ENCODE peak calls at places on chromosomes 3 and 15, in ten cellular contexts. One of them, this sample, is unnamed.

GRCh38 chr3:111210003-111210699 is 138.5 kb downstream of the NECTIN3 start:
- DNase-seq in dorsolateral prefrontal cortex: no peak
- DNase-seq in EH: peak; percentile 97
- DNase-seq in glutamatergic neuron: no peak
- DNase-seq in NCI-H1092 treated with DMSO at 0.1 percent for 48 hours: no peak
- DNase-seq in breast epithelium: no peak
- DNase-seq in ELR: peak; percentile 66
- DNase-seq in choroid plexus epithelial cell: peak; percentile 79
- DNase-seq in trophoblast cell: peak; percentile 79
- DNase-seq in renal cortical epithelial cell: no peak
- DNase-seq in this sample: peak; percentile 40

GRCh38 chr3:53170325-53171108 is 9.5 kb downstream of the PRKCD start:
- DNase-seq in dorsolateral prefrontal cortex: no peak
- DNase-seq in EH: no peak
- DNase-seq in glutamatergic neuron: no peak
- DNase-seq in NCI-H1092 treated with DMSO at 0.1 percent for 48 hours: no peak
- DNase-seq in breast epithelium: no peak
- DNase-seq in ELR: no peak
- DNase-seq in choroid plexus epithelial cell: peak; percentile 31
- DNase-seq in trophoblast cell: no peak
- DNase-seq in renal cortical epithelial cell: no peak
- DNase-seq in this sample: no peak

GRCh38 chr15:96585634-96586386 is 255.3 kb downstream of the NR2F2 start:
- DNase-seq in dorsolateral prefrontal cortex: no peak
- DNase-seq in EH: peak; percentile 22
- DNase-seq in glutamatergic neuron: no peak
- DNase-seq in NCI-H1092 treated with DMSO at 0.1 percent for 48 hours: no peak
- DNase-seq in breast epithelium: no peak
- DNase-seq in ELR: peak; percentile 32
- DNase-seq in choroid plexus epithelial cell: peak; percentile 52
- DNase-seq in trophoblast cell: no peak
- DNase-seq in renal cortical epithelial cell: peak; percentile 43
- DNase-seq in this sample: no peak

GRCh38 chr3:177196473-177197040 is 725 bp downstream of the TBL1XR1 start:
- DNase-seq in dorsolateral prefrontal cortex: no peak
- DNase-seq in EH: peak; percentile 50
- DNase-seq in glutamatergic neuron: peak; percentile 39
- DNase-seq in NCI-H1092 treated with DMSO at 0.1 percent for 48 hours: peak; percentile 53
- DNase-seq in breast epithelium: no peak
- DNase-seq in ELR: peak; percentile 53
- DNase-seq in choroid plexus epithelial cell: peak; percentile 72
- DNase-seq in trophoblast cell: no peak
- DNase-seq in renal cortical epithelial cell: no peak
- DNase-seq in this sample: peak; percentile 48

GRCh38 chr3:171044384-171044783 is 17.9 kb upstream of the SLC2A2 start:
- DNase-seq in dorsolateral prefrontal cortex: no peak
- DNase-seq in EH: no peak
- DNase-seq in glutamatergic neuron: no peak
- DNase-seq in NCI-H1092 treated with DMSO at 0.1 percent for 48 hours: no peak
- DNase-seq in breast epithelium: no peak
- DNase-seq in ELR: no peak
- DNase-seq in choroid plexus epithelial cell: peak; percentile 12
- DNase-seq in trophoblast cell: no peak
- DNase-seq in renal cortical epithelial cell: no peak
- DNase-seq in this sample: no peak

GRCh38 chr3:10627884-10628572 is 122.6 kb upstream of the ATP2B2 start:
- DNase-seq in dorsolateral prefrontal cortex: no peak
- DNase-seq in EH: no peak
- DNase-seq in glutamatergic neuron: no peak
- DNase-seq in NCI-H1092 treated with DMSO at 0.1 percent for 48 hours: no peak
- DNase-seq in breast epithelium: no peak
- DNase-seq in ELR: no peak
- DNase-seq in choroid plexus epithelial cell: no peak
- DNase-seq in trophoblast cell: no peak
- DNase-seq in renal cortical epithelial cell: no peak
- DNase-seq in this sample: no peak

GRCh38 chr3:38698061-38698460 is 48.6 kb upstream of the SCN5A start:
- DNase-seq in dorsolateral prefrontal cortex: no peak
- DNase-seq in EH: no peak
- DNase-seq in glutamatergic neuron: no peak
- DNase-seq in NCI-H1092 treated with DMSO at 0.1 percent for 48 hours: no peak
- DNase-seq in breast epithelium: no peak
- DNase-seq in ELR: no peak
- DNase-seq in choroid plexus epithelial cell: no peak
- DNase-seq in trophoblast cell: no peak
- DNase-seq in renal cortical epithelial cell: no peak
- DNase-seq in this sample: no peak

GRCh38 chr3:141122455-141123030 is 71.4 kb downstream of the SPSB4 start:
- DNase-seq in dorsolateral prefrontal cortex: no peak
- DNase-seq in EH: no peak
- DNase-seq in glutamatergic neuron: no peak
- DNase-seq in NCI-H1092 treated with DMSO at 0.1 percent for 48 hours: no peak
- DNase-seq in breast epithelium: no peak
- DNase-seq in ELR: no peak
- DNase-seq in choroid plexus epithelial cell: no peak
- DNase-seq in trophoblast cell: no peak
- DNase-seq in renal cortical epithelial cell: no peak
- DNase-seq in this sample: no peak

GRCh38 chr3:40546811-40547210 is 22.1 kb downstream of the ZNF621 start:
- DNase-seq in dorsolateral prefrontal cortex: no peak
- DNase-seq in EH: peak; percentile 55
- DNase-seq in glutamatergic neuron: no peak
- DNase-seq in NCI-H1092 treated with DMSO at 0.1 percent for 48 hours: no peak
- DNase-seq in breast epithelium: no peak
- DNase-seq in ELR: peak; percentile 66
- DNase-seq in choroid plexus epithelial cell: peak; percentile 69
- DNase-seq in trophoblast cell: no peak
- DNase-seq in renal cortical epithelial cell: peak; percentile 59
- DNase-seq in this sample: peak; percentile 89

GRCh38 chr15:60477991-60478632 is 830 bp downstream of the ICE2 start:
- DNase-seq in dorsolateral prefrontal cortex: no peak
- DNase-seq in EH: peak; percentile 44
- DNase-seq in glutamatergic neuron: no peak
- DNase-seq in NCI-H1092 treated with DMSO at 0.1 percent for 48 hours: peak; percentile 15
- DNase-seq in breast epithelium: no peak
- DNase-seq in ELR: peak; percentile 56
- DNase-seq in choroid plexus epithelial cell: peak; percentile 44
- DNase-seq in trophoblast cell: no peak
- DNase-seq in renal cortical epithelial cell: peak; percentile 40
- DNase-seq in this sample: peak; percentile 13

GRCh38 chr3:52787246-52787645 is 7.3 kb upstream of the ITIH3 start:
- DNase-seq in dorsolateral prefrontal cortex: no peak
- DNase-seq in EH: no peak
- DNase-seq in glutamatergic neuron: peak; percentile 9
- DNase-seq in NCI-H1092 treated with DMSO at 0.1 percent for 48 hours: no peak
- DNase-seq in breast epithelium: no peak
- DNase-seq in ELR: no peak
- DNase-seq in choroid plexus epithelial cell: no peak
- DNase-seq in trophoblast cell: no peak
- DNase-seq in renal cortical epithelial cell: no peak
- DNase-seq in this sample: no peak

GRCh38 chr3:62922326-62922725 is 47.1 kb upstream of the CADPS start:
- DNase-seq in dorsolateral prefrontal cortex: no peak
- DNase-seq in EH: peak; percentile 13
- DNase-seq in glutamatergic neuron: no peak
- DNase-seq in NCI-H1092 treated with DMSO at 0.1 percent for 48 hours: no peak
- DNase-seq in breast epithelium: no peak
- DNase-seq in ELR: peak; percentile 67
- DNase-seq in choroid plexus epithelial cell: no peak
- DNase-seq in trophoblast cell: no peak
- DNase-seq in renal cortical epithelial cell: no peak
- DNase-seq in this sample: no peak

GRCh38 chr3:47825590-47825989 is 22.7 kb downstream of the DHX30 start:
- DNase-seq in dorsolateral prefrontal cortex: no peak
- DNase-seq in EH: no peak
- DNase-seq in glutamatergic neuron: no peak
- DNase-seq in NCI-H1092 treated with DMSO at 0.1 percent for 48 hours: no peak
- DNase-seq in breast epithelium: no peak
- DNase-seq in ELR: no peak
- DNase-seq in choroid plexus epithelial cell: no peak
- DNase-seq in trophoblast cell: no peak
- DNase-seq in renal cortical epithelial cell: no peak
- DNase-seq in this sample: no peak

GRCh38 chr15:33322091-33322490 is 11.3 kb downstream of the RYR3 start:
- DNase-seq in dorsolateral prefrontal cortex: no peak
- DNase-seq in EH: no peak
- DNase-seq in glutamatergic neuron: no peak
- DNase-seq in NCI-H1092 treated with DMSO at 0.1 percent for 48 hours: no peak
- DNase-seq in breast epithelium: no peak
- DNase-seq in ELR: no peak
- DNase-seq in choroid plexus epithelial cell: no peak
- DNase-seq in trophoblast cell: no peak
- DNase-seq in renal cortical epithelial cell: no peak
- DNase-seq in this sample: no peak

GRCh38 chr3:148954981-148955380 is 36.4 kb upstream of the GYG1 start:
- DNase-seq in dorsolateral prefrontal cortex: no peak
- DNase-seq in EH: peak; percentile 15
- DNase-seq in glutamatergic neuron: no peak
- DNase-seq in NCI-H1092 treated with DMSO at 0.1 percent for 48 hours: no peak
- DNase-seq in breast epithelium: no peak
- DNase-seq in ELR: peak; percentile 41
- DNase-seq in choroid plexus epithelial cell: no peak
- DNase-seq in trophoblast cell: no peak
- DNase-seq in renal cortical epithelial cell: no peak
- DNase-seq in this sample: no peak

GRCh38 chr15:90947577-90948357 is 6.9 kb upstream of the RCCD1 start:
- DNase-seq in dorsolateral prefrontal cortex: no peak
- DNase-seq in EH: no peak
- DNase-seq in glutamatergic neuron: no peak
- DNase-seq in NCI-H1092 treated with DMSO at 0.1 percent for 48 hours: no peak
- DNase-seq in breast epithelium: no peak
- DNase-seq in ELR: no peak
- DNase-seq in choroid plexus epithelial cell: no peak
- DNase-seq in trophoblast cell: no peak
- DNase-seq in renal cortical epithelial cell: no peak
- DNase-seq in this sample: no peak

GRCh38 chr3:182786564-182787196 is 6.6 kb upstream of the ATP11B start:
- DNase-seq in dorsolateral prefrontal cortex: no peak
- DNase-seq in EH: no peak
- DNase-seq in glutamatergic neuron: no peak
- DNase-seq in NCI-H1092 treated with DMSO at 0.1 percent for 48 hours: no peak
- DNase-seq in breast epithelium: no peak
- DNase-seq in ELR: no peak
- DNase-seq in choroid plexus epithelial cell: no peak
- DNase-seq in trophoblast cell: no peak
- DNase-seq in renal cortical epithelial cell: no peak
- DNase-seq in this sample: no peak

GRCh38 chr15:66570842-66571241 is 5.0 kb upstream of the LCTL start:
- DNase-seq in dorsolateral prefrontal cortex: no peak
- DNase-seq in EH: no peak
- DNase-seq in glutamatergic neuron: no peak
- DNase-seq in NCI-H1092 treated with DMSO at 0.1 percent for 48 hours: no peak
- DNase-seq in breast epithelium: no peak
- DNase-seq in ELR: no peak
- DNase-seq in choroid plexus epithelial cell: no peak
- DNase-seq in trophoblast cell: no peak
- DNase-seq in renal cortical epithelial cell: no peak
- DNase-seq in this sample: no peak

GRCh38 chr3:64342940-64343691 is 117.8 kb upstream of the PRICKLE2 start:
- DNase-seq in dorsolateral prefrontal cortex: no peak
- DNase-seq in EH: peak; percentile 97
- DNase-seq in glutamatergic neuron: no peak
- DNase-seq in NCI-H1092 treated with DMSO at 0.1 percent for 48 hours: no peak
- DNase-seq in breast epithelium: peak; percentile 56
- DNase-seq in ELR: peak; percentile 94
- DNase-seq in choroid plexus epithelial cell: peak; percentile 95
- DNase-seq in trophoblast cell: no peak
- DNase-seq in renal cortical epithelial cell: peak; percentile 99
- DNase-seq in this sample: peak; percentile 66

GRCh38 chr15:77870195-77871065 is 207.1 kb downstream of the TBC1D2B start:
- DNase-seq in dorsolateral prefrontal cortex: peak; percentile 43
- DNase-seq in EH: peak; percentile 69
- DNase-seq in glutamatergic neuron: peak; percentile 89
- DNase-seq in NCI-H1092 treated with DMSO at 0.1 percent for 48 hours: peak; percentile 32
- DNase-seq in breast epithelium: peak; percentile 23
- DNase-seq in ELR: peak; percentile 69
- DNase-seq in choroid plexus epithelial cell: peak; percentile 77
- DNase-seq in trophoblast cell: peak; percentile 55
- DNase-seq in renal cortical epithelial cell: peak; percentile 52
- DNase-seq in this sample: peak; percentile 70

GRCh38 chr3:156685752-156686151 is 11.4 kb downstream of the TIPARP start:
- DNase-seq in dorsolateral prefrontal cortex: no peak
- DNase-seq in EH: no peak
- DNase-seq in glutamatergic neuron: no peak
- DNase-seq in NCI-H1092 treated with DMSO at 0.1 percent for 48 hours: no peak
- DNase-seq in breast epithelium: no peak
- DNase-seq in ELR: no peak
- DNase-seq in choroid plexus epithelial cell: no peak
- DNase-seq in trophoblast cell: no peak
- DNase-seq in renal cortical epithelial cell: no peak
- DNase-seq in this sample: no peak

GRCh38 chr3:149339931-149340309 is 6.5 kb upstream of the TM4SF18 start:
- DNase-seq in dorsolateral prefrontal cortex: no peak
- DNase-seq in EH: peak; percentile 98
- DNase-seq in glutamatergic neuron: no peak
- DNase-seq in NCI-H1092 treated with DMSO at 0.1 percent for 48 hours: peak; percentile 89
- DNase-seq in breast epithelium: peak; percentile 84
- DNase-seq in ELR: peak; percentile 99
- DNase-seq in choroid plexus epithelial cell: peak; percentile 96
- DNase-seq in trophoblast cell: peak; percentile 95
- DNase-seq in renal cortical epithelial cell: peak; percentile 100
- DNase-seq in this sample: peak; percentile 95

GRCh38 chr3:126807795-126808194 is 103.8 kb downstream of the CHCHD6 start:
- DNase-seq in dorsolateral prefrontal cortex: no peak
- DNase-seq in EH: no peak
- DNase-seq in glutamatergic neuron: no peak
- DNase-seq in NCI-H1092 treated with DMSO at 0.1 percent for 48 hours: no peak
- DNase-seq in breast epithelium: no peak
- DNase-seq in ELR: peak; percentile 55
- DNase-seq in choroid plexus epithelial cell: no peak
- DNase-seq in trophoblast cell: no peak
- DNase-seq in renal cortical epithelial cell: peak; percentile 42
- DNase-seq in this sample: no peak

GRCh38 chr15:35999211-35999610 is 453.2 kb upstream of the DPH6 start:
- DNase-seq in dorsolateral prefrontal cortex: no peak
- DNase-seq in EH: no peak
- DNase-seq in glutamatergic neuron: no peak
- DNase-seq in NCI-H1092 treated with DMSO at 0.1 percent for 48 hours: no peak
- DNase-seq in breast epithelium: no peak
- DNase-seq in ELR: no peak
- DNase-seq in choroid plexus epithelial cell: no peak
- DNase-seq in trophoblast cell: no peak
- DNase-seq in renal cortical epithelial cell: peak; percentile 17
- DNase-seq in this sample: no peak

GRCh38 chr15:61301701-61302100 is 72.6 kb upstream of the RORA start:
- DNase-seq in dorsolateral prefrontal cortex: no peak
- DNase-seq in EH: no peak
- DNase-seq in glutamatergic neuron: no peak
- DNase-seq in NCI-H1092 treated with DMSO at 0.1 percent for 48 hours: no peak
- DNase-seq in breast epithelium: no peak
- DNase-seq in ELR: no peak
- DNase-seq in choroid plexus epithelial cell: no peak
- DNase-seq in trophoblast cell: no peak
- DNase-seq in renal cortical epithelial cell: no peak
- DNase-seq in this sample: no peak

GRCh38 chr3:70808881-70809280 is 496.4 kb upstream of the MDFIC2 start:
- DNase-seq in dorsolateral prefrontal cortex: no peak
- DNase-seq in EH: no peak
- DNase-seq in glutamatergic neuron: no peak
- DNase-seq in NCI-H1092 treated with DMSO at 0.1 percent for 48 hours: no peak
- DNase-seq in breast epithelium: no peak
- DNase-seq in ELR: no peak
- DNase-seq in choroid plexus epithelial cell: no peak
- DNase-seq in trophoblast cell: no peak
- DNase-seq in renal cortical epithelial cell: no peak
- DNase-seq in this sample: no peak

GRCh38 chr15:76151599-76151974 is 91.8 kb downstream of the TMEM266 start:
- DNase-seq in dorsolateral prefrontal cortex: no peak
- DNase-seq in EH: no peak
- DNase-seq in glutamatergic neuron: no peak
- DNase-seq in NCI-H1092 treated with DMSO at 0.1 percent for 48 hours: no peak
- DNase-seq in breast epithelium: no peak
- DNase-seq in ELR: no peak
- DNase-seq in choroid plexus epithelial cell: no peak
- DNase-seq in trophoblast cell: no peak
- DNase-seq in renal cortical epithelial cell: no peak
- DNase-seq in this sample: no peak

GRCh38 chr15:39874890-39875549 is 45.0 kb downstream of the GPR176 start:
- DNase-seq in dorsolateral prefrontal cortex: no peak
- DNase-seq in EH: peak; percentile 41
- DNase-seq in glutamatergic neuron: peak; percentile 30
- DNase-seq in NCI-H1092 treated with DMSO at 0.1 percent for 48 hours: peak; percentile 19
- DNase-seq in breast epithelium: no peak
- DNase-seq in ELR: peak; percentile 49
- DNase-seq in choroid plexus epithelial cell: peak; percentile 77
- DNase-seq in trophoblast cell: peak; percentile 63
- DNase-seq in renal cortical epithelial cell: peak; percentile 41
- DNase-seq in this sample: peak; percentile 40

This sample was measured in AG08395.